ENCODE peak calls at places on chromosomes 1 and 21, in seven cellular contexts. One of them, this sample, is unnamed.

GRCh38 chr21:20010691-20011200 is 987.5 kb upstream of the NCAM2 start:
- DNase-seq in brain microvascular endothelial cell: no peak
- DNase-seq in CD8-positive, alpha-beta memory T cell: no peak
- DNase-seq in right lobe of liver: no peak
- DNase-seq in fibroblast of lung: no peak
- DNase-seq in PC-3: no peak
- DNase-seq in lung: no peak
- DNase-seq in this sample: no peak

GRCh38 chr21:45045481-45045880 is 28.9 kb upstream of the ADARB1 start:
- DNase-seq in brain microvascular endothelial cell: no peak
- DNase-seq in lung: no peak
- DNase-seq in PC-3: no peak
- DNase-seq in CD8-positive, alpha-beta memory T cell: no peak
- DNase-seq in right lobe of liver: no peak
- DNase-seq in fibroblast of lung: no peak
- DNase-seq in this sample: no peak

GRCh38 chr1:17531682-17532487 is 7.6 kb upstream of the ARHGEF10L start:
- DNase-seq in lung: no peak
- DNase-seq in fibroblast of lung: peak; percentile 52
- DNase-seq in right lobe of liver: no peak
- DNase-seq in PC-3: peak; percentile 57
- DNase-seq in CD8-positive, alpha-beta memory T cell: no peak
- DNase-seq in brain microvascular endothelial cell: no peak
- DNase-seq in this sample: no peak

GRCh38 chr1:53121319-53122172 is 20.9 kb downstream of the SLC1A7 start:
- DNase-seq in right lobe of liver: no peak
- DNase-seq in CD8-positive, alpha-beta memory T cell: no peak
- DNase-seq in brain microvascular endothelial cell: no peak
- DNase-seq in lung: no peak
- DNase-seq in fibroblast of lung: peak; percentile 90
- DNase-seq in PC-3: peak; percentile 42
- DNase-seq in this sample: peak; percentile 32

GRCh38 chr1:198437352-198437751 is 103.1 kb downstream of the ATP6V1G3 start:
- DNase-seq in CD8-positive, alpha-beta memory T cell: no peak
- DNase-seq in PC-3: no peak
- DNase-seq in right lobe of liver: no peak
- DNase-seq in brain microvascular endothelial cell: peak; percentile 53
- DNase-seq in fibroblast of lung: peak; percentile 72
- DNase-seq in lung: no peak
- DNase-seq in this sample: no peak

GRCh38 chr1:184929711-184930202 is 44.6 kb downstream of the NIBAN1 start:
- DNase-seq in lung: no peak
- DNase-seq in fibroblast of lung: no peak
- DNase-seq in PC-3: peak; percentile 84
- DNase-seq in brain microvascular endothelial cell: no peak
- DNase-seq in CD8-positive, alpha-beta memory T cell: no peak
- DNase-seq in right lobe of liver: no peak
- DNase-seq in this sample: no peak

GRCh38 chr1:39615086-39615662 is 24.3 kb downstream of the HEYL start:
- DNase-seq in PC-3: no peak
- DNase-seq in lung: no peak
- DNase-seq in right lobe of liver: no peak
- DNase-seq in CD8-positive, alpha-beta memory T cell: no peak
- DNase-seq in brain microvascular endothelial cell: no peak
- DNase-seq in fibroblast of lung: no peak
- DNase-seq in this sample: no peak

GRCh38 chr1:206001476-206001888 is 1.7 kb downstream of the RAB7B start:
- DNase-seq in brain microvascular endothelial cell: peak; percentile 97
- DNase-seq in CD8-positive, alpha-beta memory T cell: no peak
- DNase-seq in right lobe of liver: no peak
- DNase-seq in lung: peak; percentile 60
- DNase-seq in PC-3: peak; percentile 92
- DNase-seq in fibroblast of lung: peak; percentile 99
- DNase-seq in this sample: peak; percentile 89

GRCh38 chr1:236400061-236400638 is 6.1 kb downstream of the EDARADD start:
- DNase-seq in fibroblast of lung: no peak
- DNase-seq in brain microvascular endothelial cell: no peak
- DNase-seq in CD8-positive, alpha-beta memory T cell: no peak
- DNase-seq in right lobe of liver: no peak
- DNase-seq in lung: no peak
- DNase-seq in PC-3: no peak
- DNase-seq in this sample: no peak

GRCh38 chr1:44217809-44218410 is 4.6 kb downstream of the DMAP1 start:
- DNase-seq in lung: peak; percentile 81
- DNase-seq in CD8-positive, alpha-beta memory T cell: peak; percentile 72
- DNase-seq in brain microvascular endothelial cell: peak; percentile 66
- DNase-seq in PC-3: peak; percentile 81
- DNase-seq in fibroblast of lung: peak; percentile 41
- DNase-seq in right lobe of liver: peak; percentile 68
- DNase-seq in this sample: no peak

GRCh38 chr1:155934933-155935590 is 849 bp upstream of the KHDC4 start:
- DNase-seq in right lobe of liver: no peak
- DNase-seq in PC-3: no peak
- DNase-seq in lung: no peak
- DNase-seq in brain microvascular endothelial cell: no peak
- DNase-seq in fibroblast of lung: no peak
- DNase-seq in CD8-positive, alpha-beta memory T cell: no peak
- DNase-seq in this sample: no peak

GRCh38 chr21:41821756-41822431 is 55.0 kb upstream of the RIPK4 start:
- DNase-seq in right lobe of liver: no peak
- DNase-seq in CD8-positive, alpha-beta memory T cell: no peak
- DNase-seq in brain microvascular endothelial cell: no peak
- DNase-seq in fibroblast of lung: no peak
- DNase-seq in lung: no peak
- DNase-seq in PC-3: no peak
- DNase-seq in this sample: no peak

GRCh38 chr1:9249534-9250335 is 15.2 kb downstream of the H6PD start:
- DNase-seq in brain microvascular endothelial cell: peak; percentile 42
- DNase-seq in fibroblast of lung: no peak
- DNase-seq in right lobe of liver: peak; percentile 58
- DNase-seq in lung: peak; percentile 59
- DNase-seq in CD8-positive, alpha-beta memory T cell: no peak
- DNase-seq in PC-3: peak; percentile 43
- DNase-seq in this sample: no peak

GRCh38 chr1:228964178-228964819 is 229.0 kb downstream of the RHOU start:
- DNase-seq in right lobe of liver: no peak
- DNase-seq in CD8-positive, alpha-beta memory T cell: no peak
- DNase-seq in fibroblast of lung: peak; percentile 92
- DNase-seq in lung: no peak
- DNase-seq in brain microvascular endothelial cell: peak; percentile 69
- DNase-seq in PC-3: peak; percentile 27
- DNase-seq in this sample: peak; percentile 71

GRCh38 chr1:109500886-109501285 is 7.0 kb downstream of the CYB561D1 start:
- DNase-seq in right lobe of liver: no peak
- DNase-seq in PC-3: no peak
- DNase-seq in fibroblast of lung: peak; percentile 88
- DNase-seq in lung: no peak
- DNase-seq in CD8-positive, alpha-beta memory T cell: no peak
- DNase-seq in brain microvascular endothelial cell: peak; percentile 59
- DNase-seq in this sample: no peak

GRCh38 chr1:23854568-23854967 is 13.5 kb downstream of the FUCA1 start:
- DNase-seq in CD8-positive, alpha-beta memory T cell: no peak
- DNase-seq in lung: no peak
- DNase-seq in fibroblast of lung: no peak
- DNase-seq in PC-3: no peak
- DNase-seq in right lobe of liver: no peak
- DNase-seq in brain microvascular endothelial cell: no peak
- DNase-seq in this sample: no peak

GRCh38 chr1:23845163-23845562 is 19.9 kb upstream of the HMGCL start:
- DNase-seq in right lobe of liver: no peak
- DNase-seq in fibroblast of lung: no peak
- DNase-seq in CD8-positive, alpha-beta memory T cell: no peak
- DNase-seq in lung: no peak
- DNase-seq in brain microvascular endothelial cell: no peak
- DNase-seq in PC-3: no peak
- DNase-seq in this sample: no peak

GRCh38 chr1:23843644-23844043 is 18.4 kb upstream of the HMGCL start:
- DNase-seq in right lobe of liver: no peak
- DNase-seq in brain microvascular endothelial cell: no peak
- DNase-seq in PC-3: no peak
- DNase-seq in CD8-positive, alpha-beta memory T cell: no peak
- DNase-seq in fibroblast of lung: no peak
- DNase-seq in lung: no peak
- DNase-seq in this sample: no peak

DNA sequence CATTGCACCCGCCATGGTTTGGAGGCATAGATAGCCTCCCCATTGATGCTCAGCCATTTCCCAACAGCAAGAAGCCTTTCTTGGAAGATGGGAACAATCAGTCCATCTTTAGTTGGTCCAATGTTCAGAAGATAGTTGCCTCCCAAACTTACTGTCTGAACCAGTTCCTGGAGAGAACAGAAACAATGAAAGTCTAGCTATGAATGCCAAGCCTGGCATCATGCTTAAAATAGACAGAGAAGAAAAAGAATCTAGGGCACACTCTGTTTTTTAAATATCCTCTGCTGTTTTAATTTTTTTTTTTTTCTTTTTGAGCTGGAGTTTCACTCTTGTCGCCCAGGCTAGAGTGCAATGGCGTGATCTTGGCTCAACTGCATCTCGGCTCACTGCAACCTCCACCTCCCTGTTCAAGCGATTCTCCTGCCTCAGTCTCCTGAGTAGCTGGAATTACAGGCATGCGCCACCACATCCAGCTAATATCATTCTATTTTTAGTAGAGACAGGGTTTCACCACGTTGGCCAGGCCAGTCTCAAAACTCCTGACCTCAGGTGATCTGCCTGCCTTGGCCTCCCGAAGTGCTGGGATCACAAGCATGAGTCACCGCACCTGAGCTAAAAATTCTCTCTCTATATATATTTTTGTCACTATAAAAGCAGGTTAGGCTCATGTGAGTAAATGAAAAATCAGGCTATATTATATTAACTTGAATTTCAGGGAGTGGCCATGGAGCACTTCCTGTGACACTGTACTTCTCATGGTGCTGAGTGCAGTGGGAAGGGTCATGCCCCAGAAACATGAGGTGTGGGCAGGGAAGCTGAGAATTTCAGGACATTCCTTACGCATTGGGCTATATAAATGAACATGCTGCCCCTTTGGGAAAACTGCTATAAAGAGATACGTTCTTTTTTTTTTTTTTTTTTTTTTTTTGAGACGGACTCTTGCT is 19.1 kb downstream of the FUCA1 start:
- DNase-seq in fibroblast of lung: no peak
- DNase-seq in right lobe of liver: no peak
- DNase-seq in brain microvascular endothelial cell: no peak
- DNase-seq in CD8-positive, alpha-beta memory T cell: no peak
- DNase-seq in lung: no peak
- DNase-seq in PC-3: no peak
- DNase-seq in this sample: no peak
- H3K36me3 ChIP-seq in fibroblast of lung: no peaks in the 10 kb centered on the region
- H3K36me3 ChIP-seq in right lobe of liver: no peaks in the 10 kb centered on the region
- H3K36me3 ChIP-seq in brain microvascular endothelial cell: no peaks in the 10 kb centered on the region
- H3K36me3 ChIP-seq in CD8-positive, alpha-beta memory T cell: peaks cover 21% of the 10 kb centered on the region
- H3K36me3 ChIP-seq in lung: peaks cover 8% of the 10 kb centered on the region
- H3K36me3 ChIP-seq in PC-3: peaks cover 18% of the 10 kb centered on the region
- H3K36me3 ChIP-seq in this sample: peaks cover 1% of the 10 kb centered on the region

GRCh38 chr1:28045777-28046176 is 42.6 kb downstream of the EYA3 start:
- DNase-seq in brain microvascular endothelial cell: no peak
- DNase-seq in right lobe of liver: no peak
- DNase-seq in CD8-positive, alpha-beta memory T cell: no peak
- DNase-seq in fibroblast of lung: no peak
- DNase-seq in lung: no peak
- DNase-seq in PC-3: peak; percentile 52
- DNase-seq in this sample: no peak
- H3K4me3 ChIP-seq in brain microvascular endothelial cell: no peak overlapping the region
- H3K4me3 ChIP-seq in right lobe of liver: no peak overlapping the region
- H3K4me3 ChIP-seq in CD8-positive, alpha-beta memory T cell: no peak overlapping the region
- H3K4me3 ChIP-seq in fibroblast of lung: no peak overlapping the region
- H3K4me3 ChIP-seq in lung: no peak overlapping the region
- H3K4me3 ChIP-seq in PC-3: no peak overlapping the region
- H3K4me3 ChIP-seq in this sample: no peak overlapping the region

GRCh38 chr1:97119775-97120174 is 398.2 kb downstream of the PTBP2 start:
- DNase-seq in PC-3: no peak
- DNase-seq in lung: no peak
- DNase-seq in brain microvascular endothelial cell: no peak
- DNase-seq in CD8-positive, alpha-beta memory T cell: no peak
- DNase-seq in fibroblast of lung: no peak
- DNase-seq in right lobe of liver: no peak
- DNase-seq in this sample: no peak

GRCh38 chr1:97120821-97121220 is 399.2 kb downstream of the PTBP2 start:
- DNase-seq in lung: no peak
- DNase-seq in PC-3: no peak
- DNase-seq in fibroblast of lung: no peak
- DNase-seq in brain microvascular endothelial cell: no peak
- DNase-seq in right lobe of liver: no peak
- DNase-seq in CD8-positive, alpha-beta memory T cell: no peak
- DNase-seq in this sample: no peak

GRCh38 chr1:97114842-97115241 is 393.3 kb downstream of the PTBP2 start:
- DNase-seq in fibroblast of lung: no peak
- DNase-seq in right lobe of liver: no peak
- DNase-seq in CD8-positive, alpha-beta memory T cell: no peak
- DNase-seq in brain microvascular endothelial cell: no peak
- DNase-seq in lung: no peak
- DNase-seq in PC-3: no peak
- DNase-seq in this sample: no peak

GRCh38 chr1:97123717-97124446 is 402.3 kb downstream of the PTBP2 start:
- DNase-seq in fibroblast of lung: peak; percentile 11
- DNase-seq in lung: no peak
- DNase-seq in brain microvascular endothelial cell: no peak
- DNase-seq in CD8-positive, alpha-beta memory T cell: no peak
- DNase-seq in right lobe of liver: no peak
- DNase-seq in PC-3: no peak
- DNase-seq in this sample: no peak

DNA sequence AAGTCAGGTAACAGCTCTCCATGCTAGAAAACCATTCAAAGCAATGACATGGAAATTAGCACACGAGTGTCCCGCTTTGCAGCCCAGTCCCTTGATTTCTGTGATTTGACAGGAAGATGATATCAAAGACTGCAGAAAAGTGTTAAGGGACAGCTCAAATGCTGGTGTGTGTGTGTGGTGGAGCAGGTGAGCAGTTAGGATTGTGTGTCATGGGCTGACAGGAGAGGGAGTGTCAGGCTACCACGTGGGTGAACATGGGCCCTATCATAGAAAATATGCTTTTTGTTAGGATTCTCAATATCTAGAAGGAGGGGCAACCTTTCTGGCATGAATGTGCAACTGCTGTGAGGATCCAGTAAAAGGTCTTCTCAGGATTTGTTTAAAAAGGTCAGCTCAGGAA is 397.7 kb downstream of the PTBP2 start:
- DNase-seq in lung: no peak
- DNase-seq in right lobe of liver: no peak
- DNase-seq in fibroblast of lung: no peak
- DNase-seq in PC-3: no peak
- DNase-seq in CD8-positive, alpha-beta memory T cell: no peak
- DNase-seq in brain microvascular endothelial cell: no peak
- DNase-seq in this sample: no peak
- H3K27me3 ChIP-seq in lung: no peaks in the 10 kb centered on the region
- H3K27me3 ChIP-seq in right lobe of liver: no peaks in the 10 kb centered on the region
- H3K27me3 ChIP-seq in fibroblast of lung: no peaks in the 10 kb centered on the region
- H3K27me3 ChIP-seq in PC-3: no peaks in the 10 kb centered on the region
- H3K27me3 ChIP-seq in CD8-positive, alpha-beta memory T cell: no peaks in the 10 kb centered on the region
- H3K27me3 ChIP-seq in brain microvascular endothelial cell: no peaks in the 10 kb centered on the region
- H3K27me3 ChIP-seq in this sample: no peaks in the 10 kb centered on the region

DNA sequence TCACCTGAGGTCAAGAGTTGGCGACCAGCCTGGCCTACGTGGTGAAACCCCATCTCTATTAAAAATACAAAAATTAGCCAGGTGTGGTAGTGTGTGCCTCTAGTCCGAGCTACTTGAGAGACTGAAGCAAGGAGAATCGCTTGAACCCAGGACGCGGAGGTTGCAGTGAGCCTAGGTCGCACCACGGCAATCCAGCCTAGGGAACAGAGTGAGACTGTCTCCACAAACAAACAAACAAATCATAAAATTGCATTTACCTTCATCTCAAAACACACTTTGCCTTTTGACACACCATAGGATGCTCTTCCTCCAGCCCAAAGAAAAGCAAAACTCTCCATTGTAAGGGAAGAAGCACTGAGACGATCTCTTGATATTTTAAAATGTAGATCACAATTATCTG is 4.3 kb downstream of the HNRNPU start:
- DNase-seq in brain microvascular endothelial cell: no peak
- DNase-seq in right lobe of liver: no peak
- DNase-seq in PC-3: no peak
- DNase-seq in lung: no peak
- DNase-seq in fibroblast of lung: no peak
- DNase-seq in CD8-positive, alpha-beta memory T cell: no peak
- DNase-seq in this sample: no peak
- H3K36me3 ChIP-seq in brain microvascular endothelial cell: peaks cover 61% of the 10 kb centered on the region
- H3K36me3 ChIP-seq in right lobe of liver: no peaks in the 10 kb centered on the region
- H3K36me3 ChIP-seq in PC-3: peaks cover 77% of the 10 kb centered on the region
- H3K36me3 ChIP-seq in lung: peaks cover 21% of the 10 kb centered on the region
- H3K36me3 ChIP-seq in fibroblast of lung: peaks cover 11% of the 10 kb centered on the region
- H3K36me3 ChIP-seq in CD8-positive, alpha-beta memory T cell: peaks cover 67% of the 10 kb centered on the region
- H3K36me3 ChIP-seq in this sample: peaks cover 1% of the 10 kb centered on the region

This sample was measured in kidney epithelial cell.